ENCODE peak calls at places on chromosomes 2 and 18, in five cellular contexts. X is IMR-90, S is H9, M is neuronal stem cell, I is mesenchymal stem cell. O is an unnamed sample.

GRCh38 chr2:118058979-118059378 is 29.3 kb upstream of the INSIG2 start:
- DNase-seq in X (no peak), S (no peak), M (no peak), I (no peak), O (no peak)

GRCh38 chr2:201964631-201965206 is 68.9 kb upstream of the FZD7 start:
- DNase-seq in X (no peak), S (no peak), M (no peak), I (no peak), O (no peak)

GRCh38 chr2:136362676-136363390 is 244.9 kb upstream of the CXCR4 start:
- DNase-seq in X (no peak), S (no peak), M (no peak), I (no peak), O (no peak)

GRCh38 chr18:75089748-75090327 is 119.1 kb downstream of the PTGR3 start:
- DNase-seq in X (no peak), S (no peak), M (no peak), I (no peak), O (no peak)

GRCh38 chr2:33598472-33599174 is 476 bp downstream of the FAM98A start:
- DNase-seq in X (peak), S (peak), M (peak), I (peak), O (peak)

GRCh38 chr2:34627003-34627402 is 1027.9 kb upstream of the FAM98A start:
- DNase-seq in X (no peak), S (no peak), M (no peak), I (no peak), O (no peak)

GRCh38 chr2:189574793-189575475 is 5.7 kb downstream of the SLC40A1 start:
- DNase-seq in X (no peak), S (no peak), M (no peak), I (no peak), O (no peak)

GRCh38 chr2:183032200-183032794 is 6.0 kb downstream of the NCKAP1 start:
- DNase-seq in X (peak), S (no peak), M (no peak), I (peak), O (peak)

GRCh38 chr2:113156278-113157107 is 17.3 kb upstream of the PSD4 start:
- DNase-seq in X (no peak), S (peak), M (no peak), I (no peak), O (peak)

GRCh38 chr2:109663721-109664120 is 49.6 kb downstream of the SOWAHC start:
- DNase-seq in X (peak), S (no peak), M (no peak), I (peak), O (no peak)

GRCh38 chr2:133439281-133439920 is 128.9 kb downstream of the NCKAP5 start:
- DNase-seq in X (no peak), S (no peak), M (no peak), I (no peak), O (peak)

GRCh38 chr2:190136259-190136658 is 73.7 kb upstream of the MSTN start:
- DNase-seq in X (no peak), S (no peak), M (no peak), I (no peak), O (no peak)

GRCh38 chr2:209208211-209208610 is 215.6 kb upstream of the MAP2 start:
- DNase-seq in X (no peak), S (peak), M (peak), I (peak), O (peak)

GRCh38 chr2:164371916-164372315 is 249.4 kb downstream of the GRB14 start:
- DNase-seq in X (no peak), S (no peak), M (no peak), I (no peak), O (peak)

GRCh38 chr2:119678021-119678656 is 862 bp upstream of the TMEM177 start:
- DNase-seq in X (no peak), S (peak), M (no peak), I (no peak), O (no peak)

GRCh38 chr2:38201784-38202183 is 125.8 kb upstream of the CYP1B1 start:
- DNase-seq in X (peak), S (no peak), M (no peak), I (peak), O (no peak)

GRCh38 chr18:49915352-49915751 is 102.0 kb upstream of the ACAA2 start:
- DNase-seq in X (no peak), S (no peak), M (no peak), I (no peak), O (no peak)

GRCh38 chr2:165149439-165149838 is 54.4 kb downstream of the SCN3A start:
- DNase-seq in X (no peak), S (no peak), M (no peak), I (no peak), O (no peak)

GRCh38 chr2:221750317-221750716 is 178.2 kb upstream of the EPHA4 start:
- DNase-seq in X (peak), S (no peak), M (no peak), I (peak), O (peak)

GRCh38 chr2:103462101-103462500 is 700.3 kb downstream of the TMEM182 start:
- DNase-seq in X (no peak), S (no peak), M (no peak), I (no peak), O (no peak)

GRCh38 chr2:230956827-230957755 is 32.0 kb upstream of the GPR55 start:
- DNase-seq in X (peak), S (peak), M (peak), I (peak), O (peak)

GRCh38 chr2:120490091-120490798 is 144.3 kb downstream of the INHBB start:
- DNase-seq in X (no peak), S (no peak), M (no peak), I (no peak), O (no peak)

GRCh38 chr2:165835363-165835762 is 41.3 kb upstream of the GALNT3 start:
- DNase-seq in X (no peak), S (no peak), M (no peak), I (no peak), O (no peak)

GRCh38 chr18:12422936-12423335 is 15.2 kb downstream of the PRELID3A start:
- DNase-seq in X (no peak), S (peak), M (no peak), I (no peak), O (no peak)

GRCh38 chr2:36878429-36878828 is 87.9 kb downstream of the STRN start:
- DNase-seq in X (no peak), S (no peak), M (no peak), I (no peak), O (no peak)

GRCh38 chr2:233053928-233054774 is 6.0 kb upstream of the INPP5D start:
- DNase-seq in X (peak), S (peak), M (peak), I (peak), O (peak)

GRCh38 chr2:4152051-4152450 is 448.7 kb downstream of the DCDC2C start:
- DNase-seq in X (no peak), S (no peak), M (no peak), I (no peak), O (no peak)

GRCh38 chr2:94759211-94759610 is 112.0 kb upstream of the TEKT4 start:
- DNase-seq in X (no peak), S (no peak), M (no peak), I (no peak), O (peak)

GRCh38 chr2:26477911-26478253 is at the start of gene OTOF:
- DNase-seq in X (peak), S (no peak), M (no peak), I (peak), O (peak)

GRCh38 chr2:50772607-50773006 is 259.3 kb downstream of the NRXN1 start:
- DNase-seq in X (no peak), S (no peak), M (no peak), I (no peak), O (no peak)

GRCh38 chr2:15973446-15974202 is 33.3 kb downstream of the MYCN start:
- DNase-seq in X (no peak), S (no peak), M (no peak), I (no peak), O (no peak)

GRCh38 chr2:237995036-237995435 is 28.2 kb downstream of the UBE2F start:
- DNase-seq in X (no peak), S (no peak), M (no peak), I (peak), O (no peak)

GRCh38 chr18:58639751-58640427 is 11.0 kb upstream of the ALPK2 start:
- DNase-seq in X (peak), S (no peak), M (no peak), I (peak), O (no peak)

GRCh38 chr18:47872426-47872825 is 58.0 kb downstream of the SMAD2 start:
- DNase-seq in X (no peak), S (no peak), M (no peak), I (no peak), O (no peak)

GRCh38 chr2:131093066-131093842 is at the start of gene FAM168B:
- DNase-seq in X (peak), S (peak), M (peak), I (peak), O (peak)

GRCh38 chr18:49920731-49921130 is 107.4 kb upstream of the ACAA2 start:
- DNase-seq in X (no peak), S (no peak), M (peak), I (no peak), O (no peak)

GRCh38 chr2:205270689-205271088 is 411.6 kb upstream of the NRP2 start:
- DNase-seq in X (no peak), S (no peak), M (no peak), I (no peak), O (no peak)

GRCh38 chr2:205276071-205276777 is 406.1 kb upstream of the NRP2 start:
- DNase-seq in X (no peak), S (peak), M (peak), I (no peak), O (no peak)

GRCh38 chr2:205273148-205273547 is 409.2 kb upstream of the NRP2 start:
- DNase-seq in X (no peak), S (no peak), M (peak), I (no peak), O (no peak)

GRCh38 chr2:205274801-205275200 is 407.5 kb upstream of the NRP2 start:
- DNase-seq in X (no peak), S (no peak), M (no peak), I (no peak), O (no peak)

DNA sequence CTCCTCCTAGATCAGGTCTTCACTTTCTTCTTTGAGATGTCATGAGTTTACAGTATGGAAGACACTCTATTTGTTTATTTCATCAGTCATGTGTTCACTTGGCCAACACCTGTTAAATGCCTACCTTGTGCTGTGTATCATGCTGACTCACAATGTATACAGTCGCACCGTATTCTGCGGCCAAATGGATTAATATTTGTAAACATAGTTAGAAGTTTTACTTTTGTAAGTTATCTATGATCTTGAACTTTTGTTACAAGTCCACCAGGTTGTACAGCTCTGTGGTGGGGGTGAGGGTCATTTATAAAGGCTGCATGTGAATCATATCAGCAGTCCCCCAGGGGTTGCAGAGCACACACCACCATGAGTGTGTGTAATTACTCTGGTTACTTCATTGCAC is 408.7 kb upstream of the NRP2 start:
- DNase-seq in X (no peak), S (no peak), M (no peak), I (peak), O (no peak)
- H2BK120ac ChIP-seq in X (no peak), S (no peak), M (no peak), I (no peak), O (no peak)

DNA sequence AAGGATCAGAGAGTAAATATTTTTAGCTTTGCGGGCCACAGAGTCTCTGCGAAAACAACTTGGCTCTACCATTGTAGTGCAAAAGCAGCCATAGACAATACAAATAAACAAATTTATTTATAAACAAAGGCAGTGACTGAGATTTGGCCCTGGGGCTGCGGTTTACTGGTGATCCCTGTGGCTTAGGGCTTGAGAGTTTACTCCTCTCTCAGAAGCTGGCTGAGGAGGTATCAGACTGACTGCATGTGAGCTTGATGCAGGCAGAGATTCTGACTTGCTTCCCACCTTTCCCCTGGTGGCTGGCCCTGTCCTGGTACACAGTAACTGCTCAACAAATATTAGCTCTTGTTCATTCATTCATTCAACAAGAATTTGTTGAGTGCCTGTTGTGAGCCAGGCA is 81.5 kb downstream of the PRKCE start:
- DNase-seq in X (no peak), S (no peak), M (no peak), I (no peak), O (no peak)
- H3K9ac ChIP-seq in X (no peak), S (no peak), M (no peak), I (no peak), O (no peak)

DNA sequence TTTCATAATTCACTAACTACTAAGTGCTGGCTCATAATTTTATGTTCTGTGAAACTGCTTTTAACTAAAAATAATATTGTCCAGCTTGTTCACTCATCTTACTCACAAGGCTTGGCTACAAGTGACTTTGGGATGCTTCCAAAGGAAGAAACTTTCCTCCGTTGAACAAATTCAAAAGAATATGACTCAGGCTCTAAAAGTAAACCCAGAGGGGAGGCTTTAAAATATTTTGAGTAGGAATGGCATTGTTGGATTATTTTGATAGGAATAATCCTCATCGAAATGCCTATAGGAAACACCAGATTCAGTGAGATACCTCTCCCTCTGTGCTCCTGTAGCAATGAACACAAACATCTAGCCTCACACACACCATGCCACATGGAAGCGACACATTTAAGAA is 25.2 kb upstream of the TLK1 start:
- DNase-seq in X (peak), S (no peak), M (no peak), I (no peak), O (no peak)
- H2AFZ ChIP-seq in X (peak), S (no peak), M (no peak), I (no peak), O (no peak)

GRCh38 chr2:101435011-101435862 is 39.7 kb downstream of the RFX8 start:
- DNase-seq in X (peak), S (peak), M (peak), I (no peak), O (no peak)
- H2BK120ac ChIP-seq in X (peak), S (no peak), M (no peak), I (no peak), O (no peak)

DNA sequence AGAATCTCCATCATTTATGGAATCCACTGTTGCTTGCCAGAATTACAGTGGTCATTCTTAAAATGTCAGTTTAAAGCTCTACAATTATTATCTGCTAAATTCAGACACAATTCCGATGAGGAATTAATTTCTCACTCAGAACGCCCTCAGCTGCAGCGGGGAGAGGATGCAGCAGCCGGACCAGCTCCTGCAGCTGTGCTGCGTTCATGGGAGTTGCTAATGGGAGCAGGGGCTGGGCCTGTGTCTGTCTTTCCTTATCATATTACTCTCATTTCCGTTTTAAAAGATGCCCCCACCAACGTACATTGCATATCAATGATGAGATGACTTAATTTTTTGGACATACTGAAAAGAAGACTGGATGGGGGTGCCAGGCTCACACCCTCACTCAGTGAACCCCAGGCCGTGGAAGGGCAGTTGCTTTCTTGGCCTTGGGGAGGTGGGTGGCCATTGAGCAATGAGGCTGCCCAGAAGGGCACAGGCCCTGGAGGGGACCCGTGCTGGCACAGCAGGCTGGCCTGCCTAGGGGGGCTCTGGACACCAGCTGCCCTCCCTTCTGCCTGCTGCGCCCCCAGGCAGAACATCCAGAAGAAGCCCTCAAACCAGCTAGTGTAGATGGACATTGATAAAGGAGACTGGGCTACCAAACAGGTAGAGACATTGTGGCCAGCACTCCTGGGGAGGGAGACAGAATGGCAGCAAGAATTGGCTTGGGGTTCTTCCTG is 503.6 kb upstream of the MYT1L start:
- DNase-seq in X (no peak), S (no peak), M (no peak), I (no peak), O (no peak)
- H3K9ac ChIP-seq in X (no peak), S (no peak), M (no peak), I (no peak), O (no peak)

GRCh38 chr2:223054193-223054781 is 2.3 kb downstream of the KCNE4 start:
- DNase-seq in X (peak), S (no peak), M (no peak), I (peak), O (peak)
- H2AFZ ChIP-seq in X (peak), S (no peak), M (no peak), I (no peak), O (no peak)

DNA sequence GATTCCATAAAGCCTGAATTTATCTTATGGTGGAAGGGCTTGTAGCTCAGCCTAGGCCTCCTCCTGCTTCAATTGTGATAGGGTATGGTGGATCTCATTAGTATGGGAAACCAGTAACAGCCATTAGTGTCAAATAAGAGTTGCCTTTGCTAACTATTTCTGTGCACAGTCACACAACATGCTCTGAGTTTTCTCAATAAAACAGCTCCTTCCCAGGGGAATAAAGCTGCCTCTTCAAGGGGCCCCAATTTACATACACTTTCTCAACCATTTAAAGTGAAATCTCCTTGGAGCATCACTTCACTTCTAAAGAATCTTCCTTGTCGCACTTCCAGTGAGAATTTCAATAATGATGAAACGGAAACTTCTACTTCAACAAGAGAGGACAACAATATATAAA is 53.4 kb downstream of the KLF7 start:
- DNase-seq in X (no peak), S (no peak), M (no peak), I (no peak), O (no peak)
- H2BK120ac ChIP-seq in X (no peak), S (no peak), M (no peak), I (no peak), O (no peak)

GRCh38 chr2:227466887-227467285 is 5.1 kb upstream of the AGFG1 start:
- DNase-seq in X (no peak), S (no peak), M (no peak), I (no peak), O (no peak)
- H3K9ac ChIP-seq in X (peak), S (no peak), M (no peak), I (peak), O (no peak)

O was measured in trophoblast cell.